ENCODE peak calls at places on chromosomes 1 and 21, in ten cellular contexts. J is A549; E is IMR-90; X is mammary epithelial cell; D is SK-N-SH; T is kidney; P is H9; U is suprapubic skin; Y is CD8-positive, alpha-beta T cell; H is right lobe of liver. K is an unnamed sample.

GRCh38 chr1:223129229-223129851 is 13.7 kb downstream of the TLR5 start:
- DNase-seq in J (peak), Y (peak), T (peak), P (peak), U (peak), X (no peak), D (peak), E (peak), H (peak), K (no peak)

GRCh38 chr1:63408331-63408730 is 40.9 kb downstream of the ALG6 start:
- DNase-seq in U (no peak), J (no peak), H (no peak), T (no peak), P (no peak), Y (no peak), X (no peak), E (peak), D (no peak), K (no peak)

GRCh38 chr1:27968692-27969091 is 8.9 kb downstream of the XKR8 start:
- DNase-seq in P (no peak), D (no peak), E (peak), U (no peak), H (no peak), Y (no peak), J (no peak), X (peak), T (no peak), K (peak)

GRCh38 chr21:39348355-39349210 is at the start of gene HMGN1:
- DNase-seq in U (peak), D (peak), P (peak), X (peak), H (peak), J (peak), T (peak), E (peak), Y (peak), K (peak)

GRCh38 chr1:194267021-194267420 is 1080.6 kb upstream of the B3GALT2 start:
- DNase-seq in T (no peak), J (no peak), H (no peak), D (no peak), U (no peak), X (no peak), E (no peak), P (no peak), Y (no peak), K (no peak)

GRCh38 chr1:9039761-9040658 is 13.8 kb upstream of the SLC2A7 start:
- DNase-seq in X (no peak), J (no peak), P (no peak), T (peak), U (no peak), D (no peak), Y (no peak), E (no peak), H (no peak), K (no peak)

GRCh38 chr1:76408303-76408702 is 333.8 kb downstream of the ST6GALNAC3 start:
- DNase-seq in U (no peak), Y (no peak), P (no peak), D (no peak), T (no peak), E (no peak), J (no peak), X (no peak), H (no peak), K (no peak)

GRCh38 chr1:76066390-76066789 is 8.2 kb upstream of the ST6GALNAC3 start:
- DNase-seq in D (no peak), Y (no peak), E (peak), H (no peak), T (no peak), X (peak), J (no peak), U (no peak), P (no peak), K (no peak)

GRCh38 chr1:232369912-232370311 is 260.0 kb downstream of the SIPA1L2 start:
- DNase-seq in H (no peak), X (no peak), P (no peak), J (no peak), Y (no peak), E (no peak), U (no peak), D (no peak), T (no peak), K (no peak)

GRCh38 chr1:182707116-182707515 is 22.7 kb upstream of the RGS8 start:
- DNase-seq in X (no peak), Y (no peak), T (no peak), E (no peak), U (no peak), J (no peak), H (peak), P (no peak), D (no peak), K (no peak)

GRCh38 chr1:161260939-161261858 is 2.7 kb downstream of the PCP4L1 start:
- DNase-seq in E (no peak), D (no peak), P (no peak), T (no peak), X (no peak), Y (no peak), H (no peak), U (no peak), J (no peak), K (no peak)

GRCh38 chr1:9350011-9350907 is 57.6 kb downstream of the SPSB1 start:
- DNase-seq in T (no peak), Y (no peak), D (no peak), J (no peak), E (peak), U (no peak), H (no peak), P (no peak), X (no peak), K (no peak)

GRCh38 chr21:32135401-32136363 is 143.2 kb downstream of the MIS18A start:
- DNase-seq in E (peak), X (no peak), J (no peak), P (peak), D (peak), U (no peak), T (no peak), Y (no peak), H (no peak), K (no peak)

GRCh38 chr1:61742620-61743431 is 546 bp downstream of the PATJ start:
- DNase-seq in J (peak), E (peak), D (peak), X (peak), Y (no peak), H (peak), U (peak), P (peak), T (peak), K (no peak)

GRCh38 chr1:45802343-45803298 is 791 bp upstream of the MAST2 start:
- DNase-seq in J (peak), P (peak), X (peak), U (peak), H (peak), T (peak), Y (no peak), E (peak), D (peak), K (peak)

GRCh38 chr1:74467786-74468377 is 44.5 kb downstream of the LRRC53 start:
- DNase-seq in T (no peak), Y (no peak), H (no peak), U (no peak), J (no peak), X (peak), D (no peak), P (no peak), E (peak), K (no peak)

GRCh38 chr1:232542633-232543032 is 87.3 kb downstream of the SIPA1L2 start:
- DNase-seq in P (no peak), U (no peak), D (no peak), T (no peak), E (no peak), Y (no peak), J (no peak), X (no peak), H (no peak), K (no peak)

GRCh38 chr1:245648749-245649517 is 494.1 kb downstream of the KIF26B start:
- DNase-seq in P (peak), U (no peak), T (no peak), D (no peak), X (no peak), E (no peak), Y (no peak), J (no peak), H (no peak), K (no peak)

GRCh38 chr1:109197163-109198042 is 16.3 kb upstream of the SARS1 start:
- DNase-seq in P (peak), U (no peak), Y (no peak), J (peak), H (peak), T (peak), E (peak), D (no peak), X (peak), K (peak)

GRCh38 chr21:44985441-44986401 is 45.9 kb downstream of the SLX9 start:
- DNase-seq in J (no peak), X (no peak), D (peak), T (peak), H (peak), Y (no peak), E (no peak), P (no peak), U (peak), K (no peak)

GRCh38 chr1:153612755-153613331 is at the start of gene S100A16:
- DNase-seq in D (no peak), E (peak), H (peak), J (peak), Y (no peak), P (peak), U (peak), X (peak), T (peak), K (peak)

GRCh38 chr1:202952818-202953217 is 5.3 kb downstream of the ADIPOR1 start:
- DNase-seq in D (no peak), P (no peak), H (peak), E (peak), U (no peak), X (peak), J (no peak), T (no peak), Y (no peak), K (peak)

GRCh38 chr1:204499511-204500468 is 5.2 kb upstream of the PIK3C2B start:
- DNase-seq in U (no peak), J (no peak), X (no peak), E (no peak), D (no peak), H (no peak), P (no peak), Y (no peak), T (no peak), K (no peak)

GRCh38 chr1:87897486-87897885 is 568.8 kb downstream of the LMO4 start:
- DNase-seq in U (no peak), Y (no peak), J (no peak), E (no peak), X (no peak), P (no peak), H (no peak), T (no peak), D (no peak), K (no peak)

GRCh38 chr1:3496916-3497315 is 42.5 kb downstream of the ARHGEF16 start:
- DNase-seq in H (no peak), E (no peak), X (no peak), P (no peak), J (no peak), D (no peak), U (no peak), Y (no peak), T (no peak), K (no peak)

GRCh38 chr1:87252406-87252805 is 76.3 kb upstream of the LMO4 start:
- DNase-seq in E (peak), D (no peak), H (no peak), Y (no peak), U (no peak), P (no peak), J (no peak), X (no peak), T (no peak), K (no peak)

GRCh38 chr1:52268372-52268771 is 97.6 kb downstream of the CC2D1B start:
- DNase-seq in T (no peak), J (no peak), Y (no peak), X (peak), P (peak), E (peak), U (no peak), H (peak), D (no peak), K (no peak)

GRCh38 chr1:24124980-24125379 is 13.0 kb upstream of the MYOM3 start:
- DNase-seq in P (no peak), Y (no peak), D (no peak), H (no peak), T (no peak), E (no peak), J (no peak), U (no peak), X (no peak), K (no peak)

GRCh38 chr1:218025454-218025853 is 259.6 kb upstream of the RRP15 start:
- DNase-seq in P (no peak), E (peak), J (no peak), D (no peak), T (no peak), Y (no peak), U (no peak), X (peak), H (no peak), K (peak)

GRCh38 chr1:72649974-72650373 is 367.6 kb upstream of the NEGR1 start:
- DNase-seq in T (no peak), Y (no peak), X (peak), U (no peak), E (peak), P (no peak), D (no peak), J (no peak), H (no peak), K (no peak)

GRCh38 chr21:16179732-16180131 is 449.9 kb downstream of the USP25 start:
- DNase-seq in P (no peak), J (no peak), X (no peak), E (no peak), T (no peak), H (no peak), D (no peak), U (no peak), Y (no peak), K (no peak)

GRCh38 chr1:35936828-35937227 is 5.9 kb downstream of the AGO3 start:
- DNase-seq in P (no peak), H (no peak), E (no peak), D (no peak), Y (no peak), U (no peak), T (no peak), X (no peak), J (no peak), K (no peak)

GRCh38 chr21:23162213-23162946 is 2164.2 kb downstream of the NCAM2 start:
- DNase-seq in H (no peak), P (no peak), E (no peak), D (no peak), U (no peak), Y (no peak), T (no peak), J (no peak), X (no peak), K (no peak)
- H3K27ac ChIP-seq in H (no peak), P (no peak), E (no peak), D (no peak), U (no peak), Y (no peak), T (no peak), J (no peak), X (no peak), K (no peak)

GRCh38 chr21:36757246-36757645 is 58.3 kb downstream of the SIM2 start:
- DNase-seq in Y (no peak), E (no peak), X (no peak), H (no peak), D (no peak), U (no peak), T (no peak), J (no peak), P (no peak), K (no peak)
- H3K27ac ChIP-seq in Y (no peak), E (no peak), X (no peak), H (no peak), D (no peak), U (no peak), T (no peak), J (peak), P (no peak), K (no peak)

DNA sequence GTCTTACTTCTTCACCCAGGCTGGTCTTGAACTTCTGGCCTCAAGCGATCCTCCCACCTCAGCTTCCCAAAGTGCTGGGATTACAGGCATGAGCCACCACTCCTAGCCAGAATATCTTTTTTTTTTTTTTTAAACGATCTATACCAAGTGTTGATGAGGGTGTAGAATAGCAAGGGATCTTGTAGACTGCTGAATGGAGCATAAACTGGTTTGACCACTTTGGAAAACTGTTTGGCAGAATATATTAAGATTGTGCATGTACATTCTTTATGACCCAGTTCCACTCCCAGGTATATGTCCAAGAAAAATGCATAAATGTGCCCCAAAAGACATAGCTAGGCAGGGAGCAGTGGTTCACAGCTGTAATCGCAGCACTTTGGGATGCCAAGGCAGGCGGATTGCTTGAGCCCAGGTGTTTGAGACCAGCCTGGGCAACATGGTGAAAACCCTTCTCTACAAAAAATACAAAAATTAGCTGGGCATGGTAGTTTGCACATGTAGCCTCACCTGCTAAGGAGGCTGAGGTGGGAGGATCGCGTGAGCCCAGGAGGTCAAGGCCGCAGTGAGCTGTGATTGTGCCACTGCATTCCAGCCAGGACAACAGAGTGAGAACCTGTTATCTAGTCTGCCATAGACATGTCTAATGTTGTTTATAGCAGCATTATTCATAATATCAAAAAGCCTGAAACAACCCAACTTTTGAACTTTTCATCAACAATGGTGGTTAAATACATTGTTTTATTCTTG is 184.0 kb downstream of the VPS13D start:
- DNase-seq in H (no peak), E (no peak), P (no peak), Y (no peak), X (no peak), J (no peak), T (no peak), U (no peak), D (no peak), K (no peak)
- H3K27ac ChIP-seq in H (no peak), E (no peak), P (no peak), Y (no peak), X (no peak), J (no peak), T (no peak), U (no peak), D (no peak), K (no peak)

DNA sequence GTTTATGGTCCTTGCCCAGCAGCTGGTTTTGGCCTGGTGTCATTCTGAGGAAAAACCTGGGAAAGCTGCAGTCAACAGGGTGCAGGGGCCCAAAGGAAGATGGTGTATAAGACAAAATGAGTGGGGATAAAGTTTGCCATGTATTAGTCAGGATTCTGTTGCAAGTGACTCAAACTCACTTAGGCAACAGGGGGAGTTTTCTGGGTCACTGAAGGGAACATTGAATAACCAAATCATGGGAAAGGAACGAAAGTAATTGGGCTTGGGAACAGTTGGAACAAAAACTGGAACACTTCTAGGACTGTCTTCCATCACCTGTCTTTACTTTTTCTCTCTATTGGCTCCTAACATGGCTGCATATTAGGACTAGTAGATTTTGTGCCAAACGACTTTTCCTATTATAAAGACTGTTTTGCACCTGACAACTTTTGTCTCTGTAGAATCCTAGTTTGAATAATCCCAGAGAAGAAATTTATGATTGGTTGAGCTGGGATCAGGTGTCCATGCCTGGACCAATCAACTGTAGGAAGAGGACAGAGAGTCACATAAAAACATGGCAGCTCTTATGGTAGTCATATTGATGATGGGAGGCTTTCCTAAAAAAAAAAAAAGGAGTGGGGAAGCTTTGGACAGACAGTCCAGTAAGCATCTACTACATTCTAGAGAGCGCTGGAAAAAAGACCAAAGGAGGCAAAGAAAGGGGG is 30.5 kb upstream of the IGSF3 start:
- DNase-seq in E (no peak), U (no peak), X (peak), P (no peak), J (no peak), D (no peak), H (no peak), T (no peak), Y (no peak), K (no peak)
- H3K27ac ChIP-seq in E (no peak), U (no peak), X (no peak), P (no peak), J (no peak), D (peak), H (no peak), T (no peak), Y (no peak), K (peak)

DNA sequence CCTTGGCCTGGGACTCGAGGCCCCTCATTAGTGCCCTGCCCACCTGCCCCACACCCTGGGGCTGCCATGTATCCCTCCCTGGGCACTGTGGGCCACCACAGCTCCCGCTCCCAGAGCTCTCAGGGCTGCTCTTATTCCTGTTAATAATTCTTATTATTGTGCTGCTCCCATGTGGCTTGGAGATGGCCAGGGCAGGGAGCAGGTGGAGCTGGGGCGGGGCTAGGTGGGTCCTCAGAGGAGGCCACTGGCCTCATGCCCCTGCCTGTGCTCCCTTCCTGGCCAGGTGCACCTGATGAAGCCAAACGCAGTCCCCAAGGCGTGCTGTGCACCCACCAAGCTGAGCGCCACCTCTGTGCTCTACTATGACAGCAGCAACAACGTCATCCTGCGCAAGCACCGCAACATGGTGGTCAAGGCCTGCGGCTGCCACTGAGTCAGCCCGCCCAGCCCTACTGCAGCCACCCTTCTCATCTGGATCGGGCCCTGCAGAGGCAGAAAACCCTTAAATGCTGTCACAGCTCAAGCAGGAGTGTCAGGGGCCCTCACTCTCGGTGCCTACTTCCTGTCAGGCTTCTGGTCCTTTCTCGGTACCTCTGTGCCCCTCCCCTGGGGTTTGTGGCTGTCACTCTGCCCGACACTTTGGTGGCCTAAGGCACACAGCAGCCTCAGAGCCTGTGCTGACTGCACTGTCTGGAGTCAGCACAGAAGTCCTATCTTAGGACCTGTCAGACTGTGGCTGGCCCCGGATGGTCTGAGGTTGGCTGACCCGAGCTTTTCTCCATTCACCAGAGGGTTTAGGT is 34.1 kb downstream of the BMP8A start:
- DNase-seq in U (no peak), P (no peak), Y (no peak), J (no peak), D (no peak), E (no peak), X (no peak), T (no peak), H (no peak), K (no peak)
- H3K27ac ChIP-seq in U (no peak), P (no peak), Y (no peak), J (no peak), D (no peak), E (no peak), X (no peak), T (no peak), H (no peak), K (no peak)

DNA sequence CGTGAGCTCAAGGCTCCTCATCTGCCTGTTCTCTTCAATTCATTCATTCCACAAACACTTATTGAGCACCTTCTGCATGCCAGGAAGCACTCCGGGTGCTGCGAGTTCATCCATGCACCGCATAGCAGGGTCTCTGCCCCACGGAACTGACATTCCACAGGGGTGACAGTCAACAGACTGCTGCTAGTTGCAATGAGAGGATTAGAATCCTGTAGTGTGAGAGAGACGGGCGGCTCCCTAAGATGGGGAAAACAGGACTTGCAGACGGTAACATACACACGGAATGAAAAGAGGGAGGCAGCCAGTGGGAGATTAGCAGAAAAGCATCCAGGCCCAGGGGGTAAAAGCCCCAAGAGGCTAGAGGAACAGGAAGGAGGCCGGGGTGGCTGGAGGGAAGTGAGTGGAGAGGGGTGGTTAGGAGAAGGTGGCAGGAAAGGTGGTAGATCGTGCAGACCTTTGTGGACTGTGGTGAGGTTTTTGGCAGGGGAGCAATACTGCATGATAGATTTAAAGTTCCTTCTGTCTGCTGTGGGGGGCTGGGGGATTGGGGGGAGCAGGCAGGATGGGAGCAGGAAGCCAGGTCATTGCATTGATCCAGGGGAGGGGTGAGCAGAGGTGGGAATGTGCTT is 6.6 kb downstream of the TNFRSF8 start:
- DNase-seq in J (no peak), E (no peak), Y (no peak), H (no peak), U (no peak), X (no peak), P (no peak), T (no peak), D (no peak), K (no peak)
- H3K27ac ChIP-seq in J (no peak), E (no peak), Y (no peak), H (no peak), U (no peak), X (no peak), P (no peak), T (no peak), D (no peak), K (no peak)

K was measured in epithelial cell of prostate.